ENCODE peak calls at places on chromosomes 5 and 9, in eight cellular contexts. Y, I, T, H, X, C, Z and A are unnamed samples.

GRCh38 chr9:84955971-84956370 is 286.4 kb downstream of the NTRK2 start:
- DNase-seq in Y (no peak), I (no peak), T (no peak), H (no peak), X (no peak), C (no peak), Z (no peak), A (no peak)

GRCh38 chr9:96202971-96203780 is 98.8 kb downstream of the HSD17B3 start:
- DNase-seq in Y (no peak), I (no peak), T (no peak), H (no peak), X (no peak), C (no peak), Z (no peak), A (no peak)

GRCh38 chr9:134187821-134188420 is 23.6 kb upstream of the RNU6ATAC start:
- DNase-seq in Y (peak), I (no peak), T (peak), H (no peak), X (peak), C (no peak), Z (no peak), A (no peak)

GRCh38 chr5:139043127-139043905 is 154.9 kb downstream of the SIL1 start:
- DNase-seq in Y (no peak), I (no peak), T (no peak), H (no peak), X (no peak), C (no peak), Z (no peak), A (no peak)

GRCh38 chr5:74875994-74876791 is 10.0 kb upstream of the FAM169A start:
- DNase-seq in Y (no peak), I (no peak), T (no peak), H (no peak), X (no peak), C (no peak), Z (no peak), A (no peak)

GRCh38 chr9:89012294-89013042 is 21.2 kb downstream of the S1PR3 start:
- DNase-seq in Y (no peak), I (no peak), T (no peak), H (peak), X (peak), C (no peak), Z (no peak), A (no peak)

GRCh38 chr5:80915716-80916115 is 44.4 kb upstream of the RASGRF2 start:
- DNase-seq in Y (no peak), I (no peak), T (no peak), H (no peak), X (no peak), C (no peak), Z (no peak), A (no peak)

GRCh38 chr5:150782850-150783249 is 4.3 kb downstream of the SMIM3 start:
- DNase-seq in Y (no peak), I (no peak), T (no peak), H (no peak), X (no peak), C (no peak), Z (no peak), A (no peak)

GRCh38 chr5:152142845-152143469 is 218.3 kb upstream of the GLRA1 start:
- DNase-seq in Y (peak), I (peak), T (peak), H (peak), X (peak), C (peak), Z (peak), A (peak)

GRCh38 chr5:92444888-92445287 is 1061.8 kb upstream of the ARRDC3 start:
- DNase-seq in Y (no peak), I (no peak), T (no peak), H (no peak), X (no peak), C (no peak), Z (no peak), A (no peak)

GRCh38 chr9:13281356-13282016 is 2.0 kb upstream of the MPDZ start:
- DNase-seq in Y (no peak), I (no peak), T (no peak), H (no peak), X (no peak), C (no peak), Z (no peak), A (no peak)

GRCh38 chr9:131869312-131869711 is 129.4 kb upstream of the RAPGEF1 start:
- DNase-seq in Y (no peak), I (no peak), T (no peak), H (no peak), X (peak), C (no peak), Z (no peak), A (no peak)

GRCh38 chr5:89397096-89397495 is 514.1 kb upstream of the MEF2C start:
- DNase-seq in Y (no peak), I (no peak), T (no peak), H (no peak), X (no peak), C (no peak), Z (no peak), A (no peak)

GRCh38 chr5:172634106-172634899 is 6.8 kb upstream of the NEURL1B start:
- DNase-seq in Y (no peak), I (no peak), T (no peak), H (no peak), X (no peak), C (no peak), Z (no peak), A (no peak)

GRCh38 chr5:127228540-127229184 is 61.9 kb upstream of the MEGF10 start:
- DNase-seq in Y (no peak), I (no peak), T (peak), H (no peak), X (peak), C (no peak), Z (no peak), A (no peak)

GRCh38 chr5:113043491-113043931 is 66.9 kb downstream of the DCP2 start:
- DNase-seq in Y (no peak), I (no peak), T (peak), H (peak), X (peak), C (no peak), Z (peak), A (no peak)

GRCh38 chr5:67802766-67803165 is 412.8 kb upstream of the PIK3R1 start:
- DNase-seq in Y (no peak), I (no peak), T (no peak), H (no peak), X (no peak), C (no peak), Z (no peak), A (no peak)

GRCh38 chr9:13974891-13975290 is 339.1 kb downstream of the NFIB start:
- DNase-seq in Y (no peak), I (no peak), T (no peak), H (no peak), X (no peak), C (no peak), Z (no peak), A (no peak)

GRCh38 chr5:96655506-96655905 is 6.7 kb upstream of the CAST start:
- DNase-seq in Y (no peak), I (no peak), T (no peak), H (no peak), X (no peak), C (no peak), Z (no peak), A (no peak)